ENCODE peak calls at places on chromosome 22, in seven cellular contexts. One of them, this sample, is unnamed.

GRCh38 chr22:40040927-40041326 is 46.2 kb downstream of the FAM83F start:
- DNase-seq in naive thymus-derived CD8-positive, alpha-beta T cell: no peak
- DNase-seq in NCI-H187: no peak
- DNase-seq in H7: no peak
- DNase-seq in NCI-H1417 treated with DMSO at 0.1 percent for 48 hours: no peak
- DNase-seq in fibroblast of mammary gland: peak
- DNase-seq in non-pigmented ciliary epithelial cell: no peak
- DNase-seq in this sample: peak

GRCh38 chr22:20771918-20772625 is 1.8 kb upstream of the SERPIND1 start:
- DNase-seq in H7: peak
- DNase-seq in non-pigmented ciliary epithelial cell: no peak
- DNase-seq in NCI-H1417 treated with DMSO at 0.1 percent for 48 hours: no peak
- DNase-seq in fibroblast of mammary gland: no peak
- DNase-seq in NCI-H187: no peak
- DNase-seq in naive thymus-derived CD8-positive, alpha-beta T cell: no peak
- DNase-seq in this sample: no peak

GRCh38 chr22:17106785-17107546 is 14.2 kb downstream of the TMEM121B start:
- DNase-seq in NCI-H1417 treated with DMSO at 0.1 percent for 48 hours: no peak
- DNase-seq in naive thymus-derived CD8-positive, alpha-beta T cell: peak
- DNase-seq in fibroblast of mammary gland: no peak
- DNase-seq in non-pigmented ciliary epithelial cell: no peak
- DNase-seq in H7: peak
- DNase-seq in NCI-H187: no peak
- DNase-seq in this sample: peak

GRCh38 chr22:30893434-30894370 is 74.9 kb downstream of the MORC2 start:
- DNase-seq in H7: peak
- DNase-seq in NCI-H1417 treated with DMSO at 0.1 percent for 48 hours: no peak
- DNase-seq in NCI-H187: no peak
- DNase-seq in non-pigmented ciliary epithelial cell: no peak
- DNase-seq in naive thymus-derived CD8-positive, alpha-beta T cell: no peak
- DNase-seq in fibroblast of mammary gland: no peak
- DNase-seq in this sample: no peak

GRCh38 chr22:37972527-37972926 is 11.8 kb downstream of the SOX10 start:
- DNase-seq in fibroblast of mammary gland: no peak
- DNase-seq in NCI-H1417 treated with DMSO at 0.1 percent for 48 hours: no peak
- DNase-seq in H7: no peak
- DNase-seq in naive thymus-derived CD8-positive, alpha-beta T cell: no peak
- DNase-seq in non-pigmented ciliary epithelial cell: no peak
- DNase-seq in NCI-H187: no peak
- DNase-seq in this sample: no peak

GRCh38 chr22:46183733-46184132 is 33.4 kb downstream of the PPARA start:
- DNase-seq in H7: no peak
- DNase-seq in fibroblast of mammary gland: no peak
- DNase-seq in NCI-H1417 treated with DMSO at 0.1 percent for 48 hours: no peak
- DNase-seq in naive thymus-derived CD8-positive, alpha-beta T cell: no peak
- DNase-seq in non-pigmented ciliary epithelial cell: no peak
- DNase-seq in NCI-H187: no peak
- DNase-seq in this sample: no peak

GRCh38 chr22:24423519-24424000 is 3.8 kb upstream of the ADORA2A start:
- DNase-seq in naive thymus-derived CD8-positive, alpha-beta T cell: peak
- DNase-seq in fibroblast of mammary gland: no peak
- DNase-seq in H7: peak
- DNase-seq in NCI-H1417 treated with DMSO at 0.1 percent for 48 hours: no peak
- DNase-seq in non-pigmented ciliary epithelial cell: no peak
- DNase-seq in NCI-H187: no peak
- DNase-seq in this sample: no peak

GRCh38 chr22:20751185-20751851 is 22.6 kb upstream of the SERPIND1 start:
- DNase-seq in fibroblast of mammary gland: no peak
- DNase-seq in H7: peak
- DNase-seq in NCI-H187: no peak
- DNase-seq in naive thymus-derived CD8-positive, alpha-beta T cell: no peak
- DNase-seq in non-pigmented ciliary epithelial cell: no peak
- DNase-seq in NCI-H1417 treated with DMSO at 0.1 percent for 48 hours: no peak
- DNase-seq in this sample: no peak

GRCh38 chr22:43411040-43411919 is 534 bp upstream of the MPPED1 start:
- DNase-seq in NCI-H187: no peak
- DNase-seq in naive thymus-derived CD8-positive, alpha-beta T cell: no peak
- DNase-seq in fibroblast of mammary gland: no peak
- DNase-seq in NCI-H1417 treated with DMSO at 0.1 percent for 48 hours: no peak
- DNase-seq in non-pigmented ciliary epithelial cell: no peak
- DNase-seq in H7: peak
- DNase-seq in this sample: no peak

GRCh38 chr22:49827853-49828598 is at the start of gene BRD1:
- DNase-seq in naive thymus-derived CD8-positive, alpha-beta T cell: peak
- DNase-seq in NCI-H1417 treated with DMSO at 0.1 percent for 48 hours: no peak
- DNase-seq in NCI-H187: peak
- DNase-seq in non-pigmented ciliary epithelial cell: no peak
- DNase-seq in fibroblast of mammary gland: peak
- DNase-seq in H7: peak
- DNase-seq in this sample: no peak

GRCh38 chr22:37454857-37455686 is 27.8 kb upstream of the ELFN2 start:
- DNase-seq in naive thymus-derived CD8-positive, alpha-beta T cell: no peak
- DNase-seq in fibroblast of mammary gland: peak
- DNase-seq in H7: no peak
- DNase-seq in NCI-H187: no peak
- DNase-seq in NCI-H1417 treated with DMSO at 0.1 percent for 48 hours: no peak
- DNase-seq in non-pigmented ciliary epithelial cell: peak
- DNase-seq in this sample: no peak

This sample was measured in KG1.